ENCODE peak calls at places on chromosomes 6 and 20, in nine cellular contexts. V, T, F, I, U, S, E, O and W are unnamed samples.

GRCh38 chr20:11267131-11267761 is 593.4 kb upstream of the JAG1 start:
- DNase-seq in V (peak), T (peak), F (peak), I (peak), U (peak), S (no peak), E (peak), O (peak), W (no peak)

GRCh38 chr6:17305219-17306001 is 24.2 kb downstream of the RBM24 start:
- DNase-seq in V (no peak), T (no peak), F (no peak), I (no peak), U (no peak), S (no peak), E (no peak), O (peak), W (no peak)

GRCh38 chr6:130969807-130970491 is 93.1 kb downstream of the EPB41L2 start:
- DNase-seq in V (peak), T (no peak), F (no peak), I (no peak), U (peak), S (no peak), E (no peak), O (no peak), W (no peak)

GRCh38 chr6:156720739-156721714 is 56.2 kb upstream of the ARID1B start:
- DNase-seq in V (no peak), T (no peak), F (peak), I (no peak), U (no peak), S (no peak), E (no peak), O (no peak), W (no peak)

GRCh38 chr6:19804362-19805145 is 32.6 kb upstream of the ID4 start:
- DNase-seq in V (peak), T (peak), F (peak), I (peak), U (peak), S (peak), E (peak), O (peak), W (peak)

GRCh38 chr6:3656076-3656475 is 95.4 kb downstream of the PXDC1 start:
- DNase-seq in V (no peak), T (no peak), F (no peak), I (no peak), U (no peak), S (no peak), E (no peak), O (no peak), W (no peak)

GRCh38 chr6:14758421-14759043 is 487.3 kb upstream of the JARID2 start:
- DNase-seq in V (no peak), T (no peak), F (peak), I (peak), U (no peak), S (no peak), E (no peak), O (no peak), W (no peak)

GRCh38 chr6:125913864-125914351 is 42.7 kb upstream of the HINT3 start:
- DNase-seq in V (no peak), T (peak), F (peak), I (no peak), U (peak), S (no peak), E (peak), O (peak), W (no peak)

GRCh38 chr20:60011512-60012507 is 53.6 kb downstream of the CDH26 start:
- DNase-seq in V (no peak), T (no peak), F (no peak), I (peak), U (no peak), S (no peak), E (no peak), O (peak), W (no peak)

GRCh38 chr6:43981363-43981990 is 145.8 kb downstream of the MRPL14 start:
- DNase-seq in V (peak), T (no peak), F (no peak), I (no peak), U (no peak), S (no peak), E (no peak), O (no peak), W (no peak)

GRCh38 chr6:53734473-53735299 is 60.1 kb upstream of the LRRC1 start:
- DNase-seq in V (no peak), T (peak), F (peak), I (peak), U (peak), S (no peak), E (peak), O (peak), W (no peak)

GRCh38 chr6:63805808-63806572 is 170.4 kb downstream of the PHF3 start:
- DNase-seq in V (no peak), T (peak), F (peak), I (peak), U (peak), S (no peak), E (no peak), O (peak), W (no peak)

GRCh38 chr6:44470106-44470446 is 82.6 kb downstream of the CDC5L start:
- DNase-seq in V (no peak), T (no peak), F (peak), I (peak), U (no peak), S (no peak), E (no peak), O (no peak), W (no peak)

GRCh38 chr6:27188206-27188884 is 59.2 kb upstream of the PRSS16 start:
- DNase-seq in V (peak), T (peak), F (peak), I (peak), U (peak), S (peak), E (no peak), O (peak), W (peak)

GRCh38 chr6:13445005-13445743 is 42.2 kb downstream of the GFOD1 start:
- DNase-seq in V (no peak), T (no peak), F (peak), I (peak), U (peak), S (no peak), E (no peak), O (no peak), W (no peak)

GRCh38 chr6:89999154-89999553 is 104.9 kb downstream of the GJA10 start:
- DNase-seq in V (no peak), T (no peak), F (peak), I (peak), U (peak), S (no peak), E (no peak), O (peak), W (no peak)